ENCODE peak calls at places on chromosomes 11 and 22, in five cellular contexts. P is GM12892, X is GM12878, M is HepG2, N is H1. B is an unnamed sample.

GRCh38 chr11:133388975-133389568 is 143.2 kb downstream of the OPCML start:
- DNase-seq in N (no peak), X (peak), P (peak), M (no peak), B (no peak)

GRCh38 chr11:20000393-20001134 is 159.7 kb downstream of the DBX1 start:
- DNase-seq in N (peak), M (peak), X (no peak), P (no peak), B (no peak)

GRCh38 chr22:17436981-17437410 is 67.7 kb downstream of the CECR2 start:
- DNase-seq in N (no peak), X (no peak), M (no peak), P (no peak), B (no peak)

GRCh38 chr11:116355104-116355503 is 417.7 kb downstream of the BUD13 start:
- DNase-seq in P (no peak), N (no peak), M (no peak), X (no peak), B (no peak)

GRCh38 chr22:40107756-40108437 is 69.8 kb upstream of the TNRC6B start:
- DNase-seq in P (no peak), M (no peak), N (no peak), X (no peak), B (no peak)

GRCh38 chr11:57313788-57314135 is 11.0 kb downstream of the TNKS1BP1 start:
- DNase-seq in X (no peak), M (no peak), N (no peak), P (no peak), B (no peak)

GRCh38 chr11:67351275-67352005 is 1.9 kb downstream of the POLD4 start:
- DNase-seq in N (no peak), X (no peak), M (no peak), P (no peak), B (no peak)

GRCh38 chr11:7964261-7964660 is 986 bp downstream of the NLRP10 start:
- DNase-seq in P (no peak), M (no peak), N (no peak), X (no peak), B (no peak)

GRCh38 chr22:45544588-45545170 is 42.0 kb downstream of the FBLN1 start:
- DNase-seq in M (no peak), X (no peak), P (no peak), N (no peak), B (no peak)

DNA sequence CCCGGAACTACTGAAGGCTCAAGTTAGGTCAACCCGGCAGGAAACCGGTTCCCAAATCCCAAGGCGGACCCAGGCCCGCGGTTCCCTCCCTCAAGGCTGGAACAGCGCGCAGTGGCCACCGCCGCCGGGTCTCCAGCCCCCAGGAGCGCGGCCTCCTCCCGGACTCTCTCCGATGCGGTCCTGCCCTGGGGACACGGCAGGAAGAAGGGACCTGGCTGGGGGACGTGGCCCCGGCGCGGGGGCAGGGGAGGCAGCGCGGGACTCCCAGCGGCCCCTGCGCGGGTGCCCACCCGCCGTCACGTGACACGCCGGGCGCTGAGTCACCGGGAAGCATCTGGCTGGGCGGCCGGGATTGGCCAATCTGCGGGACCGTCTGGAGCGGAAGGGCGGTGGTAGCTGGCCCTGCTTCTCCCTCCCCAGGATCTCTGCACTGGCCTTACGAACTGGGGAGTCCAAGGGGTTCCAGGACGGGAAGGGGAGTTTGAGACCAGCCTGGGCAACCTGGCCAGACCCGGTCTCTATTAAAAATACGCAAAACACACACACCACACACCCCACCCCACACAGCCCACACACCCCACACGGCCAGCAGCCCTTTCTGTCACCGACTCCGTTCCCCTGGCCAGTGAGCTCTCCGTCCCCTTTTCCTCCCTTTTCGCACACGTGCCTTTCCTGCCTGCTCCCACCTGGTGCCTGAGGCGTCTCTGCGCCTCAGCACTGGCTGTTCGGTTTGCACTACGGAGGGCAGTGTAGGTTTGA is 21.4 kb upstream of the MALAT1 start:
- DNase-seq in M (peak), N (no peak), X (no peak), P (peak), B (peak)
- TF ChIP-seq POLR2A in M (peak), N (peak), X (peak), P (peak), B (peak)

GRCh38 chr11:68969386-68969785 is 11.4 kb downstream of the MRGPRD start:
- DNase-seq in M (no peak), X (no peak), N (no peak), P (no peak), B (no peak)

GRCh38 chr11:68973219-68973618 is 7.6 kb downstream of the MRGPRD start:
- DNase-seq in X (no peak), P (no peak), M (no peak), N (no peak), B (no peak)

GRCh38 chr11:68974421-68975194 is 6.2 kb downstream of the MRGPRD start:
- DNase-seq in P (no peak), X (no peak), M (no peak), N (no peak), B (no peak)

GRCh38 chr11:68968306-68969255 is 12.2 kb downstream of the MRGPRD start:
- DNase-seq in P (no peak), N (no peak), X (no peak), M (no peak), B (no peak)

GRCh38 chr11:68970921-68971636 is 9.7 kb downstream of the MRGPRD start:
- DNase-seq in P (no peak), M (no peak), N (no peak), X (no peak), B (no peak)
- TF ChIP-seq TAF1 in P (no peak), M (no peak), N (no peak), X (no peak), B (no peak)

DNA sequence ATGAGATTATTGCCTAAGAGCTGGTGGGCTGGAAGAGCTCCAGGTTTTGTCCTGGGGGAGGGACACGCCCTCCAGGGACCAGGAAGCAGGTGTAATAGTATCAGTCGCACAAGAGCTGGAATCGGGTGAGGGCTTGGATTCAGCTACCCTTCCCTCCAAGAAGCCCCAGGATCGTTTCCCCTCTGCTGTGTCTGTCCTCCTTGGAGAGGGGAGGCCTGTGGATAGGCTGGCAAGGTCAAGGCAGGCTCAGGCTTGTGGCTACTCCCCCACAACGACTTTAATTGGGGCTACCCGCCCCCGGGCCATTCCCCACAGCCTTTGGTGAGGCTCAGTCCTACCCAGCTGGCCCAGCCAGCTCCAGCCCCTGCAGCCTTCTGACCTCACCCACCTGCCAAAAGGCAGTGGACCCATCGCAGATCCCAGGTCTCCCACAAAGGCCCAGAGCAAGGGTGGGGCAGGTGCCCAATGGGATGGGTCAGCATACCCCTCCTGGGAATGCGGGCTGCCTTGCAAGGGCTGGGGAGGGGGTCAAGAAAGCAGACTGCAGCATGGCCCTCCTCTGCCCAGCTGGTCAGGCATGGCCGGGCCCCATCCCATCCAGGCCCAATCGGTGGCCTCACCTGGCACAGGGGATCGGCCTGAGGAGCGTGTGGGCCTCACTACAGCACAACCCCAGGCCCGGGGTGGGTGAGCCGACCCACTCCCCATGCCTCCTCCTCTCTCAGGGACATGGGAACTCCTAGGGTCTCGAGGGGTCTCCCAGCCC is 1.0 kb downstream of the CTSD start:
- DNase-seq in M (peak), P (peak), X (no peak), N (no peak), B (no peak)
- TF ChIP-seq POLR2A in M (no peak), P (no peak), X (no peak), N (no peak), B (no peak)

GRCh38 chr11:76259299-76259908 is 53.1 kb upstream of the WNT11 start:
- DNase-seq in M (no peak), P (no peak), N (no peak), X (no peak), B (no peak)
- TF ChIP-seq TAF1 in M (no peak), P (no peak), N (no peak), X (no peak), B (no peak)

GRCh38 chr11:73972620-73973449 is 9.8 kb downstream of the UCP2 start:
- DNase-seq in P (no peak), N (no peak), X (no peak), M (no peak), B (no peak)
- TF ChIP-seq POLR2A in P (peak), N (no peak), X (peak), M (no peak), B (peak)

DNA sequence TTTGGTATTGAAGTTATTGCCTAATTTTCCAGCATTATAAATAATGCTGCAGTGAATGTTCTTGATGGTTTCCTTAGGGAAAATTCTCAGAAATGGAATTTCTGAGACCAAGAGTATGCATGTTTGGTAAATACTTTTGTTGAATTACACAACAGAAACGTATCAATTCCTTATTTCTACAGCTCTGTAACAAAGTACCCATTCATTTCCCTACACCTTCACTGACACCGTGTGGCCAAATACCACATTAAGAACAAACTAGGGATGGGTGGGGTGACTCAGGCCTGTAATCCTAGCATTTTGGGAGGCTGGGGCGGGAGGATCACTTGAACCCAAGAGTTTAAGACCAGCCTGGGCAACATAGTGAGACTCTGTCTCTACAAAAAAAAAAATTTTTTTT is 21.8 kb downstream of the MCAM start:
- DNase-seq in M (no peak), P (no peak), N (no peak), X (no peak), B (no peak)
- TF ChIP-seq TAF1 in M (no peak), P (no peak), N (no peak), X (no peak), B (no peak)

DNA sequence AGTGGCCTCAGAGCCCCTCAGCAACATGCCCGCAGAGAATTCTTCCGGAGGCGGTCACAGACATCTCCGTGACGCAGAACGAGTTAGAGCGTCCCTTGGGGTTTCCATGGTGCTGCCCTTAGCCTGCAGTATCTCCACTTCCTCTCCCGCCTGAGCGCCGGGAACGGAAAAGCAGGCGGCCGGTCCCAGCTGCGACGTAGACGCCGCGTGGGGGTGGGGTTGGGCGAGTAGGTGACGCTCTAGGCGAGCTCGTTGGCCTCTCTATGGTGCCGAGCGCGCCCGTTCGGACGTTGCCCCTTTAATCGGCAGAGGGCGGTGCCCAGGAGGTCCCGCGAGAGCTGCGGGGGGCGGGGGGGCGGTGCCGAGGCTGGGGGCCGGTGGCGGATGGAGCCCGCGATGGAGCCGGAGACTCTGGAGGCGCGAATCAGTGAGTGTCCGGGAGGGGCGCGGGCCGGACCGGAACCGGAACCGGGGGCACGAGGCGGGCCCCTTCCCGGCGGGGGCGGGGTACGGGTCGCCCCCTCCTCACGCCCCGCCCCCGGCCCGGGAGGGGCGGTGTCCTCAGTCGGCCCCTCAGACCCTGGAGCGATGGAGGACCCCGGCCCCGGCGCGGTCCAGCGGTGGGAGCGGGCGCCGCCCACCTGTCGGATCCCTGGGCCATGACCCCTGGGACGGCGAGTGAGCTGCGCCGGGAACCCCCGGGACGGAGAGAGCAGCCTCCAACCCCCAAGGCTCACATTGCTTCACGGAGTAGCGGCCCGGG is at the start of gene GGA1:
- DNase-seq in P (peak), M (peak), N (peak), X (no peak), B (peak)
- TF ChIP-seq POLR2A in P (peak), M (peak), N (peak), X (peak), B (peak)

B was measured in GM12891.